ENCODE peak calls at places on chromosomes 5 and 9, in seven cellular contexts. O is NCI-H774, H is T-helper 2 cell, R is NCI-H748 treated with DMSO at 0.1 percent for 48 hours, D is GM04504, Q is Kasumi-1, T is C1 segment of cervical spinal cord. P is an unnamed sample.
A peak's percentile ranks its signal among the peaks of the same experiment; 100 is the strongest.

GRCh38 chr5:4058899-4059298 is 463.3 kb downstream of the IRX1 start:
- DNase-seq in O (no peak), H (no peak), R (no peak), D (no peak), Q (no peak), T (no peak), P (no peak)

GRCh38 chr5:99721487-99721886 is 792.7 kb upstream of the CHD1 start:
- DNase-seq in O (no peak), H (no peak), R (peak; percentile 9), D (no peak), Q (no peak), T (no peak), P (no peak)

GRCh38 chr5:82274343-82275266 is 3.5 kb downstream of the RPS23 start:
- DNase-seq in O (no peak), H (no peak), R (no peak), D (no peak), Q (no peak), T (no peak), P (no peak)

GRCh38 chr9:17005085-17005484 is 129.8 kb upstream of the CNTLN start:
- DNase-seq in O (peak; percentile 48), H (no peak), R (peak; percentile 29), D (peak; percentile 28), Q (no peak), T (no peak), P (no peak)

GRCh38 chr9:19788614-19789271 is at the start of gene SLC24A2:
- DNase-seq in O (no peak), H (no peak), R (peak; percentile 35), D (no peak), Q (no peak), T (peak; percentile 27), P (no peak)

GRCh38 chr5:121873409-121873808 is 21.7 kb downstream of the FTMT start:
- DNase-seq in O (no peak), H (no peak), R (no peak), D (no peak), Q (no peak), T (no peak), P (no peak)

GRCh38 chr5:5288236-5288635 is 134.2 kb upstream of the ICE1 start:
- DNase-seq in O (no peak), H (no peak), R (no peak), D (no peak), Q (no peak), T (no peak), P (no peak)

GRCh38 chr9:87685871-87686519 is 39.9 kb upstream of the CTSL start:
- DNase-seq in O (no peak), H (no peak), R (no peak), D (no peak), Q (peak; percentile 39), T (no peak), P (no peak)

GRCh38 chr5:155689403-155689802 is 637.6 kb upstream of the SGCD start:
- DNase-seq in O (peak; percentile 50), H (no peak), R (peak; percentile 75), D (no peak), Q (no peak), T (no peak), P (no peak)

GRCh38 chr5:102262688-102263087 is 33.4 kb downstream of the SLCO4C1 start:
- DNase-seq in O (no peak), H (no peak), R (no peak), D (no peak), Q (no peak), T (no peak), P (no peak)

P was measured in stimulated activated naive B cell treated with anti-CD40 and anti-IgM and Interleukin-4, amounts not matched to agents 10 μg/mL and 1 μg/mL and 100 μg/mL, for 72 hours.